ENCODE peak calls at places on chromosomes 3 and 15, in seven cellular contexts. One of them, this sample, is unnamed.

GRCh38 chr15:100180921-100181320 is 160.9 kb downstream of the ADAMTS17 start:
- DNase-seq in neuronal stem cell: no peak
- DNase-seq in Peyer's patch: peak
- DNase-seq in prostate gland: no peak
- DNase-seq in SJSA1: no peak
- DNase-seq in right lobe of liver: no peak
- DNase-seq in PC-9: no peak
- DNase-seq in this sample: no peak

GRCh38 chr15:50415752-50416404 is 8.3 kb upstream of the USP8 start:
- DNase-seq in neuronal stem cell: no peak
- DNase-seq in Peyer's patch: no peak
- DNase-seq in prostate gland: no peak
- DNase-seq in SJSA1: no peak
- DNase-seq in right lobe of liver: no peak
- DNase-seq in PC-9: no peak
- DNase-seq in this sample: peak

GRCh38 chr15:90686435-90687218 is 30.5 kb upstream of the BLM start:
- DNase-seq in neuronal stem cell: no peak
- DNase-seq in Peyer's patch: no peak
- DNase-seq in prostate gland: no peak
- DNase-seq in SJSA1: no peak
- DNase-seq in right lobe of liver: no peak
- DNase-seq in PC-9: no peak
- DNase-seq in this sample: peak

GRCh38 chr3:175075269-175075668 is 216.1 kb downstream of the NAALADL2 start:
- DNase-seq in neuronal stem cell: no peak
- DNase-seq in Peyer's patch: no peak
- DNase-seq in prostate gland: no peak
- DNase-seq in SJSA1: no peak
- DNase-seq in right lobe of liver: no peak
- DNase-seq in PC-9: no peak
- DNase-seq in this sample: no peak

GRCh38 chr15:79849789-79850188 is 47.0 kb downstream of the MTHFS start:
- DNase-seq in neuronal stem cell: peak
- DNase-seq in Peyer's patch: no peak
- DNase-seq in prostate gland: peak
- DNase-seq in SJSA1: peak
- DNase-seq in right lobe of liver: no peak
- DNase-seq in PC-9: no peak
- DNase-seq in this sample: peak

GRCh38 chr3:26091096-26091495 is 301.2 kb downstream of the OXSM start:
- DNase-seq in neuronal stem cell: no peak
- DNase-seq in Peyer's patch: no peak
- DNase-seq in prostate gland: no peak
- DNase-seq in SJSA1: no peak
- DNase-seq in right lobe of liver: no peak
- DNase-seq in PC-9: no peak
- DNase-seq in this sample: no peak

GRCh38 chr3:184039414-184039813 is 7.9 kb downstream of the HTR3D start:
- DNase-seq in neuronal stem cell: no peak
- DNase-seq in Peyer's patch: no peak
- DNase-seq in prostate gland: no peak
- DNase-seq in SJSA1: no peak
- DNase-seq in right lobe of liver: no peak
- DNase-seq in PC-9: no peak
- DNase-seq in this sample: no peak

GRCh38 chr3:170848294-170848917 is 21.6 kb downstream of the RPL22L1 start:
- DNase-seq in neuronal stem cell: no peak
- DNase-seq in Peyer's patch: no peak
- DNase-seq in prostate gland: no peak
- DNase-seq in SJSA1: no peak
- DNase-seq in right lobe of liver: no peak
- DNase-seq in PC-9: no peak
- DNase-seq in this sample: no peak

GRCh38 chr3:50154476-50154839 is 666 bp upstream of the SEMA3F start:
- DNase-seq in neuronal stem cell: no peak
- DNase-seq in Peyer's patch: no peak
- DNase-seq in prostate gland: no peak
- DNase-seq in SJSA1: no peak
- DNase-seq in right lobe of liver: no peak
- DNase-seq in PC-9: no peak
- DNase-seq in this sample: no peak

GRCh38 chr3:171908731-171909130 is 65.6 kb downstream of the TMEM212 start:
- DNase-seq in neuronal stem cell: no peak
- DNase-seq in Peyer's patch: no peak
- DNase-seq in prostate gland: no peak
- DNase-seq in SJSA1: no peak
- DNase-seq in right lobe of liver: no peak
- DNase-seq in PC-9: no peak
- DNase-seq in this sample: no peak

GRCh38 chr3:171904829-171905228 is 61.7 kb downstream of the TMEM212 start:
- DNase-seq in neuronal stem cell: no peak
- DNase-seq in Peyer's patch: no peak
- DNase-seq in prostate gland: no peak
- DNase-seq in SJSA1: no peak
- DNase-seq in right lobe of liver: no peak
- DNase-seq in PC-9: no peak
- DNase-seq in this sample: no peak

GRCh38 chr3:171906951-171907676 is 64.0 kb downstream of the TMEM212 start:
- DNase-seq in neuronal stem cell: no peak
- DNase-seq in Peyer's patch: no peak
- DNase-seq in prostate gland: no peak
- DNase-seq in SJSA1: no peak
- DNase-seq in right lobe of liver: no peak
- DNase-seq in PC-9: no peak
- DNase-seq in this sample: no peak

GRCh38 chr3:171901615-171902312 is 58.6 kb downstream of the TMEM212 start:
- DNase-seq in neuronal stem cell: no peak
- DNase-seq in Peyer's patch: no peak
- DNase-seq in prostate gland: no peak
- DNase-seq in SJSA1: no peak
- DNase-seq in right lobe of liver: no peak
- DNase-seq in PC-9: no peak
- DNase-seq in this sample: peak

DNA sequence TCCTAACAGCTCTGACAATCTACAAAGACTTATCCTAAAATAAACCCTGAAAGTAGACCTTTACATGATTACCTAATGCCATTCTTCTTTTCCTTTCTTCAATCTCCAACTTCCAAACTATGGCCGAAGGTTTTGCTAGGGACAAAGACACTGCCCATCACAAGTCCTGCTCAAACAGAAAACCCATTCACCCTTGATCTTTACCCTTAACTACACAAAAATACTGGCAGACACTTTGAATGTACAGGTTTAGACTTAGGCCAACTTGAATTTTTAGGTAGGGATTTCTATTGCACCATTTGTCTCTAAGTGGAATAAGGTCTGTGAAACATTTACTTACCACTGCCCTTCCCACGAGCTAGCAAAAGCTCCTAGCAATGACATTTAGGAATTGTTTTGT is 64.6 kb downstream of the TMEM212 start:
- DNase-seq in neuronal stem cell: no peak
- DNase-seq in Peyer's patch: no peak
- DNase-seq in prostate gland: no peak
- DNase-seq in SJSA1: no peak
- DNase-seq in right lobe of liver: no peak
- DNase-seq in PC-9: no peak
- DNase-seq in this sample: no peak
- H3K27ac ChIP-seq in neuronal stem cell: no peak
- H3K27ac ChIP-seq in Peyer's patch: no peak
- H3K27ac ChIP-seq in prostate gland: no peak
- H3K27ac ChIP-seq in SJSA1: no peak
- H3K27ac ChIP-seq in right lobe of liver: no peak
- H3K27ac ChIP-seq in PC-9: no peak
- H3K27ac ChIP-seq in this sample: no peak

GRCh38 chr3:52431459-52432223 is 13.3 kb downstream of the SEMA3G start:
- DNase-seq in neuronal stem cell: no peak
- DNase-seq in Peyer's patch: no peak
- DNase-seq in prostate gland: no peak
- DNase-seq in SJSA1: no peak
- DNase-seq in right lobe of liver: no peak
- DNase-seq in PC-9: no peak
- DNase-seq in this sample: no peak

GRCh38 chr3:52428151-52429005 is 16.5 kb downstream of the SEMA3G start:
- DNase-seq in neuronal stem cell: peak
- DNase-seq in Peyer's patch: peak
- DNase-seq in prostate gland: peak
- DNase-seq in SJSA1: no peak
- DNase-seq in right lobe of liver: peak
- DNase-seq in PC-9: peak
- DNase-seq in this sample: peak

GRCh38 chr3:52430416-52430810 is 14.5 kb downstream of the SEMA3G start:
- DNase-seq in neuronal stem cell: no peak
- DNase-seq in Peyer's patch: no peak
- DNase-seq in prostate gland: no peak
- DNase-seq in SJSA1: no peak
- DNase-seq in right lobe of liver: no peak
- DNase-seq in PC-9: no peak
- DNase-seq in this sample: no peak

GRCh38 chr3:52429779-52430415 is 15.0 kb downstream of the SEMA3G start:
- DNase-seq in neuronal stem cell: no peak
- DNase-seq in Peyer's patch: peak
- DNase-seq in prostate gland: no peak
- DNase-seq in SJSA1: no peak
- DNase-seq in right lobe of liver: no peak
- DNase-seq in PC-9: no peak
- DNase-seq in this sample: peak

GRCh38 chr3:52429031-52429430 is 15.9 kb downstream of the SEMA3G start:
- DNase-seq in neuronal stem cell: no peak
- DNase-seq in Peyer's patch: no peak
- DNase-seq in prostate gland: no peak
- DNase-seq in SJSA1: no peak
- DNase-seq in right lobe of liver: no peak
- DNase-seq in PC-9: no peak
- DNase-seq in this sample: no peak
- H3K27ac ChIP-seq in neuronal stem cell: no peak
- H3K27ac ChIP-seq in Peyer's patch: no peak
- H3K27ac ChIP-seq in prostate gland: no peak
- H3K27ac ChIP-seq in SJSA1: no peak
- H3K27ac ChIP-seq in right lobe of liver: no peak
- H3K27ac ChIP-seq in PC-9: no peak
- H3K27ac ChIP-seq in this sample: no peak

GRCh38 chr15:67531379-67532059 is 10.6 kb downstream of the C15orf61 start:
- DNase-seq in neuronal stem cell: no peak
- DNase-seq in Peyer's patch: no peak
- DNase-seq in prostate gland: no peak
- DNase-seq in SJSA1: no peak
- DNase-seq in right lobe of liver: no peak
- DNase-seq in PC-9: no peak
- DNase-seq in this sample: no peak
- H3K27ac ChIP-seq in neuronal stem cell: no peak
- H3K27ac ChIP-seq in Peyer's patch: no peak
- H3K27ac ChIP-seq in prostate gland: no peak
- H3K27ac ChIP-seq in SJSA1: no peak
- H3K27ac ChIP-seq in right lobe of liver: no peak
- H3K27ac ChIP-seq in PC-9: peak
- H3K27ac ChIP-seq in this sample: no peak

DNA sequence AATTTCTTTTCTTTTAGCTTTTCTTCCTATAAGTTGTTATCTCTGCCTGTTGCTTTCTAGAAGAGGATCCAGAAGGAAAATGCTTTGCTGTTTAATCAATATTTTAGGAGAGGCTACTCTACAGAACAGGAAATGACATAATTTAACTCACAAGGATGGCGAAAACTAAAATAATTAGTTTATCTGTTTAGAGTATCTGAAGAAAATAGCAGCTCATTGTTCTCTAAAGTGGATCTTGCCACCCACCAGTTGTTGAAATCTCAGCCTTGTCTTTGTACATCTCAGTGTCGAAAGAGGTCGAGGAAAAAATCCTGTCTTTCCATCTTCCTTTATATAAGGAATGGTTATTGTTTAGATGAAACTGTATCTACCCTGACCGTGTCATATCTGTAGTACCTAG is 126.6 kb downstream of the ZNF609 start:
- DNase-seq in neuronal stem cell: no peak
- DNase-seq in Peyer's patch: no peak
- DNase-seq in prostate gland: no peak
- DNase-seq in SJSA1: no peak
- DNase-seq in right lobe of liver: no peak
- DNase-seq in PC-9: no peak
- DNase-seq in this sample: no peak
- H3K27ac ChIP-seq in neuronal stem cell: no peak
- H3K27ac ChIP-seq in Peyer's patch: no peak
- H3K27ac ChIP-seq in prostate gland: no peak
- H3K27ac ChIP-seq in SJSA1: no peak
- H3K27ac ChIP-seq in right lobe of liver: no peak
- H3K27ac ChIP-seq in PC-9: no peak
- H3K27ac ChIP-seq in this sample: no peak

GRCh38 chr15:64527263-64527984 is 67.0 kb downstream of the ZNF609 start:
- DNase-seq in neuronal stem cell: no peak
- DNase-seq in Peyer's patch: no peak
- DNase-seq in prostate gland: no peak
- DNase-seq in SJSA1: no peak
- DNase-seq in right lobe of liver: no peak
- DNase-seq in PC-9: no peak
- DNase-seq in this sample: no peak
- H3K27ac ChIP-seq in neuronal stem cell: no peak
- H3K27ac ChIP-seq in Peyer's patch: no peak
- H3K27ac ChIP-seq in prostate gland: no peak
- H3K27ac ChIP-seq in SJSA1: peak
- H3K27ac ChIP-seq in right lobe of liver: no peak
- H3K27ac ChIP-seq in PC-9: no peak
- H3K27ac ChIP-seq in this sample: no peak

GRCh38 chr3:98856724-98857123 is 44.8 kb downstream of the DCBLD2 start:
- DNase-seq in neuronal stem cell: no peak
- DNase-seq in Peyer's patch: no peak
- DNase-seq in prostate gland: no peak
- DNase-seq in SJSA1: no peak
- DNase-seq in right lobe of liver: no peak
- DNase-seq in PC-9: no peak
- DNase-seq in this sample: no peak
- H3K27ac ChIP-seq in neuronal stem cell: no peak
- H3K27ac ChIP-seq in Peyer's patch: no peak
- H3K27ac ChIP-seq in prostate gland: no peak
- H3K27ac ChIP-seq in SJSA1: peak
- H3K27ac ChIP-seq in right lobe of liver: no peak
- H3K27ac ChIP-seq in PC-9: peak
- H3K27ac ChIP-seq in this sample: no peak

DNA sequence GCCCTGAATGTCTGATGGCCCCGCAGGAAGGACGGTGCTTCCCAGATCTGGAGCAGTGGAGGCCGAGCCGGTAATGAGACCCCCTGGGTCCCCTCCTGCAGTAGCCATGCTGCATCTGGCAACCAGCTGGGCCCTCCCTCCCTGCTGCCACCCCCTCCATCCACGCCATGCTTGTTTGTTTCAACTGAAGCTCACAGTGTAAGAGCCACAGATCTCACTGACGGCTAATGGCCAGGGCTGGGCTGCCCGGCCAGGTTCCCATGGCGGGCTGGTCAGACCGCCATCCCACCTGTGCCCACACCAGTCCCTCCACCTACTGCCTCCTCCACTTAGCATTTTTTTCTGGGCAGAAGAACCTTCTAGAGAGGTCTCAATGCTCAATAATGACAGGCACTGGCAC is 260.8 kb downstream of the UACA start:
- DNase-seq in neuronal stem cell: no peak
- DNase-seq in Peyer's patch: no peak
- DNase-seq in prostate gland: no peak
- DNase-seq in SJSA1: no peak
- DNase-seq in right lobe of liver: no peak
- DNase-seq in PC-9: no peak
- DNase-seq in this sample: no peak
- H3K27ac ChIP-seq in neuronal stem cell: no peak
- H3K27ac ChIP-seq in Peyer's patch: no peak
- H3K27ac ChIP-seq in prostate gland: no peak
- H3K27ac ChIP-seq in SJSA1: no peak
- H3K27ac ChIP-seq in right lobe of liver: no peak
- H3K27ac ChIP-seq in PC-9: no peak
- H3K27ac ChIP-seq in this sample: no peak